ENCODE peak calls at places on chromosomes 6 and 20, in six cellular contexts. W is RWPE1, E is IMR-90, O is heart left ventricle, H is GM23338, U is Panc1. L is an unnamed sample.

GRCh38 chr6:121896363-121896762 is 460.9 kb downstream of the GJA1 start:
- DNase-seq in W (no peak), E (no peak), O (no peak), H (no peak), U (no peak), L (no peak)

GRCh38 chr6:154440022-154440421 is 70.5 kb downstream of the CNKSR3 start:
- DNase-seq in W (no peak), E (no peak), O (no peak), H (no peak), U (no peak), L (no peak)

GRCh38 chr20:37537505-37537904 is 9.8 kb upstream of the BLCAP start:
- DNase-seq in W (no peak), E (no peak), O (no peak), H (no peak), U (no peak), L (no peak)

GRCh38 chr20:63422653-63423052 is 49.8 kb downstream of the KCNQ2 start:
- DNase-seq in W (no peak), E (no peak), O (no peak), H (no peak), U (no peak), L (no peak)

GRCh38 chr20:34069341-34070078 is 42.5 kb downstream of the EIF2S2 start:
- DNase-seq in W (peak), E (peak), O (peak), H (peak), U (peak), L (peak)

GRCh38 chr6:148999921-149000589 is 253.2 kb downstream of the UST start:
- DNase-seq in W (peak), E (peak), O (peak), H (no peak), U (no peak), L (peak)

GRCh38 chr6:121549741-121550140 is 114.3 kb downstream of the GJA1 start:
- DNase-seq in W (peak), E (peak), O (no peak), H (no peak), U (no peak), L (peak)

GRCh38 chr6:19836799-19837510 is at the start of gene ID4:
- DNase-seq in W (no peak), E (peak), O (peak), H (peak), U (no peak), L (peak)

GRCh38 chr20:25061821-25062530 is 4.0 kb upstream of the ACSS1 start:
- DNase-seq in W (no peak), E (no peak), O (no peak), H (no peak), U (no peak), L (no peak)

GRCh38 chr6:56756791-56757582 is 114.3 kb upstream of the DST start:
- DNase-seq in W (no peak), E (peak), O (no peak), H (no peak), U (no peak), L (no peak)

GRCh38 chr6:44667668-44668390 is 280.3 kb downstream of the CDC5L start:
- DNase-seq in W (no peak), E (no peak), O (no peak), H (peak), U (peak), L (peak)

GRCh38 chr6:156862711-156863110 is 85.5 kb downstream of the ARID1B start:
- DNase-seq in W (no peak), E (no peak), O (no peak), H (no peak), U (no peak), L (no peak)

GRCh38 chr6:85459224-85459901 is 9.5 kb downstream of the NT5E start:
- DNase-seq in W (peak), E (peak), O (no peak), H (no peak), U (no peak), L (peak)

GRCh38 chr6:150685860-150686259 is 86.2 kb downstream of the PLEKHG1 start:
- DNase-seq in W (no peak), E (peak), O (no peak), H (peak), U (peak), L (peak)

GRCh38 chr6:113755449-113756289 is 101.5 kb upstream of the MARCKS start:
- DNase-seq in W (no peak), E (no peak), O (no peak), H (no peak), U (no peak), L (no peak)

GRCh38 chr20:5569021-5569420 is 181.2 kb upstream of the SHLD1 start:
- DNase-seq in W (peak), E (peak), O (no peak), H (peak), U (peak), L (peak)

GRCh38 chr6:137926207-137926731 is 59.2 kb downstream of the TNFAIP3 start:
- DNase-seq in W (peak), E (peak), O (no peak), H (peak), U (no peak), L (peak)

GRCh38 chr20:44768854-44769480 is 23.3 kb downstream of the KCNK15 start:
- DNase-seq in W (no peak), E (no peak), O (no peak), H (no peak), U (no peak), L (no peak)

GRCh38 chr20:63297796-63298572 is 5.0 kb downstream of the COL20A1 start:
- DNase-seq in W (no peak), E (no peak), O (no peak), H (no peak), U (no peak), L (no peak)

GRCh38 chr6:70806086-70806485 is 138.4 kb downstream of the SMAP1 start:
- DNase-seq in W (no peak), E (no peak), O (no peak), H (no peak), U (no peak), L (no peak)

GRCh38 chr6:24054388-24054787 is 71.6 kb upstream of the NRSN1 start:
- DNase-seq in W (no peak), E (no peak), O (no peak), H (peak), U (no peak), L (no peak)

GRCh38 chr20:21826946-21827345 is 121.5 kb downstream of the PAX1 start:
- DNase-seq in W (no peak), E (no peak), O (no peak), H (peak), U (no peak), L (no peak)

GRCh38 chr20:62428396-62429160 is 1.2 kb upstream of the RBBP8NL start:
- DNase-seq in W (no peak), E (no peak), O (no peak), H (no peak), U (no peak), L (no peak)

GRCh38 chr6:19605624-19606023 is 231.5 kb upstream of the ID4 start:
- DNase-seq in W (no peak), E (no peak), O (no peak), H (peak), U (no peak), L (no peak)

GRCh38 chr6:31713465-31713864 is 1.7 kb upstream of the LY6G6D start:
- DNase-seq in W (no peak), E (no peak), O (no peak), H (no peak), U (no peak), L (no peak)

GRCh38 chr6:18550119-18550518 is 163.0 kb downstream of the RNF144B start:
- DNase-seq in W (no peak), E (no peak), O (no peak), H (no peak), U (no peak), L (no peak)

GRCh38 chr6:159234102-159234553 is 64.9 kb downstream of the FNDC1 start:
- DNase-seq in W (no peak), E (no peak), O (no peak), H (peak), U (no peak), L (no peak)

GRCh38 chr6:152229330-152229729 is 407.8 kb downstream of the SYNE1 start:
- DNase-seq in W (no peak), E (no peak), O (no peak), H (no peak), U (no peak), L (no peak)

GRCh38 chr6:6810727-6811126 is 222.2 kb downstream of the LY86 start:
- DNase-seq in W (no peak), E (no peak), O (no peak), H (no peak), U (no peak), L (no peak)
- H3K27ac ChIP-seq in W (peak), E (no peak), O (peak), H (no peak), U (no peak), L (peak)

GRCh38 chr6:28885149-28885738 is 38.5 kb downstream of the TRIM27 start:
- DNase-seq in W (no peak), E (no peak), O (no peak), H (peak), U (no peak), L (no peak)
- H3K27ac ChIP-seq in W (no peak), E (no peak), O (no peak), H (no peak), U (no peak), L (no peak)

GRCh38 chr20:49646126-49646525 is 67.6 kb downstream of the B4GALT5 start:
- DNase-seq in W (no peak), E (peak), O (no peak), H (no peak), U (no peak), L (peak)

GRCh38 chr20:49647509-49647908 is 66.2 kb downstream of the B4GALT5 start:
- DNase-seq in W (peak), E (peak), O (no peak), H (no peak), U (no peak), L (peak)

GRCh38 chr20:49646528-49646927 is 67.2 kb downstream of the B4GALT5 start:
- DNase-seq in W (no peak), E (no peak), O (no peak), H (no peak), U (no peak), L (no peak)

GRCh38 chr20:49653925-49654324 is 59.8 kb downstream of the B4GALT5 start:
- DNase-seq in W (no peak), E (no peak), O (no peak), H (no peak), U (no peak), L (no peak)

GRCh38 chr20:49649672-49650071 is 64.0 kb downstream of the B4GALT5 start:
- DNase-seq in W (no peak), E (no peak), O (no peak), H (no peak), U (no peak), L (no peak)
- H3K27ac ChIP-seq in W (no peak), E (no peak), O (no peak), H (no peak), U (no peak), L (no peak)

GRCh38 chr6:16698988-16699868 is 62.0 kb downstream of the ATXN1 start:
- DNase-seq in W (no peak), E (peak), O (no peak), H (no peak), U (no peak), L (peak)
- H3K27ac ChIP-seq in W (no peak), E (no peak), O (no peak), H (no peak), U (peak), L (peak)

GRCh38 chr6:83470587-83470986 is 39.7 kb upstream of the ME1 start:
- DNase-seq in W (no peak), E (no peak), O (no peak), H (no peak), U (no peak), L (no peak)

GRCh38 chr6:83472767-83473166 is 39.6 kb upstream of the PRSS35 start:
- DNase-seq in W (no peak), E (no peak), O (no peak), H (no peak), U (no peak), L (no peak)

GRCh38 chr6:83479389-83479788 is 32.9 kb upstream of the PRSS35 start:
- DNase-seq in W (no peak), E (no peak), O (no peak), H (no peak), U (no peak), L (no peak)

GRCh38 chr6:83474309-83474708 is 38.0 kb upstream of the PRSS35 start:
- DNase-seq in W (no peak), E (peak), O (no peak), H (peak), U (no peak), L (no peak)
- H3K27ac ChIP-seq in W (no peak), E (no peak), O (no peak), H (no peak), U (no peak), L (no peak)

DNA sequence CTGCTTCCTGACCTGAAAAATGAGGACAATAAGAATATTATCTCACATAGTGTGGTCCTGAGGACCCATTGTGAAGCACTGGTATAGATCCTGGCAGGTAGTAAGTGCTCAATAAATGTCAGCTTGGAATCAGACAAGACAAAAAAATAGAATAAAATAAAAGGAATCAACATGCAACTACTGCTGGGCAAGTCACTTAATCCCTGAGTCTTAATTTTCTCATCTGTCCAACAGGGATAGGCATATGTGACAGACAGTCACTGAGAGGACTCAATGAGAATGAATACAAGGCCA is 38.0 kb upstream of the PIM1 start:
- DNase-seq in W (no peak), E (no peak), O (no peak), H (no peak), U (no peak), L (no peak)
- H3K27ac ChIP-seq in W (no peak), E (no peak), O (peak), H (peak), U (peak), L (peak)

L was measured in PC-3.